ENCODE peak calls at places on chromosomes 7 and 10, in six cellular contexts. M, X, Q, V, C and D are unnamed samples.

GRCh38 chr10:108005627-108006026 is 841.1 kb upstream of the SORCS1 start:
- DNase-seq in M (no peak), X (no peak), Q (no peak), V (no peak), C (no peak), D (no peak)

GRCh38 chr10:71998840-71999194 is 34.6 kb downstream of the CHST3 start:
- DNase-seq in M (peak), X (peak), Q (peak), V (peak), C (no peak), D (no peak)

GRCh38 chr7:13821152-13821787 is 168.2 kb downstream of the ETV1 start:
- DNase-seq in M (no peak), X (peak), Q (no peak), V (no peak), C (no peak), D (no peak)

GRCh38 chr7:77248154-77248553 is 48.5 kb upstream of the FGL2 start:
- DNase-seq in M (no peak), X (no peak), Q (no peak), V (no peak), C (no peak), D (no peak)

GRCh38 chr7:5557920-5558401 is 134.3 kb upstream of the TNRC18 start:
- DNase-seq in M (no peak), X (peak), Q (peak), V (peak), C (peak), D (peak)

GRCh38 chr10:133277993-133278576 is 1.4 kb upstream of the ADAM8 start:
- DNase-seq in M (no peak), X (no peak), Q (no peak), V (peak), C (no peak), D (no peak)

GRCh38 chr10:22816298-22816653 is 101.9 kb upstream of the PIP4K2A start:
- DNase-seq in M (peak), X (peak), Q (no peak), V (no peak), C (no peak), D (no peak)

GRCh38 chr7:128221929-128222403 is 19.1 kb upstream of the LEP start:
- DNase-seq in M (peak), X (peak), Q (peak), V (no peak), C (no peak), D (peak)

GRCh38 chr10:98154076-98154475 is 19.6 kb downstream of the R3HCC1L start:
- DNase-seq in M (no peak), X (no peak), Q (no peak), V (no peak), C (no peak), D (no peak)

GRCh38 chr10:27741173-27742091 is 4.2 kb downstream of the MKX start:
- DNase-seq in M (no peak), X (no peak), Q (peak), V (no peak), C (no peak), D (no peak)

GRCh38 chr10:72625276-72625607 is 637 bp downstream of the MICU1 start:
- DNase-seq in M (no peak), X (no peak), Q (no peak), V (no peak), C (no peak), D (no peak)

GRCh38 chr7:1667566-1668485 is 2.3 kb upstream of the ELFN1 start:
- DNase-seq in M (no peak), X (no peak), Q (peak), V (no peak), C (no peak), D (peak)

GRCh38 chr10:86100581-86101061 is 266.0 kb downstream of the GRID1 start:
- DNase-seq in M (peak), X (peak), Q (peak), V (peak), C (no peak), D (peak)

GRCh38 chr7:140041626-140042385 is 20.9 kb downstream of the PARP12 start:
- DNase-seq in M (no peak), X (peak), Q (no peak), V (no peak), C (no peak), D (no peak)

DNA sequence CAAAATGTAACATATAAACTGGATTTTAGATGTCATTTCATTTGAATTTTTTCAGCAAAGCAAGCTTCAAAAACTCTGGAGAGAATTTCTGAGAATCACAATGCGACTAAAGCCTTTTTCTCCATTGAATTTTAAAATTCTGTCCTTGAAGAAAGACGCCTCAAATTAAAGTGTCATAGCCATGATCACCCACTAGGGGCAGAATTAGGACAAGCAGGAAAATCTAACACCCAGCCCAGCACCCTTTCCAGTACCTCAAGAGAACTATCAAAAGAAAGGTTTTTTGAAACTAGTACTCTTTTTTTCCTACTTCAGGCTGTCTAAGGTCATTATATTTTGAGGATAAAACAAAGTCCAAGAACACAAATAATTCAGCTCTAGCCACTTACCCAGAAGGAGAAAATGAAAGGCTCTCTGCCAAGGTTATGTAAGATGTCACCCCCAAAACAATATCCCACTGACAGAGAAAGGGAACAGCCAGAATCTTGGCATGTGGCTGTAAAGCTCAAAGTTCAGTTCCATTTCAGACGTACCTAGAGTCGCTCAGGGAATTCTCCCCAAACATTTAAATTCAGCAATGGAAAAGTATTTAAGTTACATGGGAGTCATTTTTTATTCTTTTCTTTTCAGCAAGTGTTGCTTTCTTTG is 299.4 kb downstream of the SNX13 start:
- DNase-seq in M (peak), X (peak), Q (peak), V (peak), C (no peak), D (peak)
- TF ChIP-seq SMC3 in M (peak), X (peak), Q (no peak), V (no peak), C (peak), D (no peak)

GRCh38 chr10:6399241-6399701 is 180.8 kb downstream of the PRKCQ start:
- DNase-seq in M (peak), X (peak), Q (no peak), V (no peak), C (no peak), D (no peak)
- TF ChIP-seq SMC3 in M (no peak), X (no peak), Q (no peak), V (no peak), C (no peak), D (no peak)

DNA sequence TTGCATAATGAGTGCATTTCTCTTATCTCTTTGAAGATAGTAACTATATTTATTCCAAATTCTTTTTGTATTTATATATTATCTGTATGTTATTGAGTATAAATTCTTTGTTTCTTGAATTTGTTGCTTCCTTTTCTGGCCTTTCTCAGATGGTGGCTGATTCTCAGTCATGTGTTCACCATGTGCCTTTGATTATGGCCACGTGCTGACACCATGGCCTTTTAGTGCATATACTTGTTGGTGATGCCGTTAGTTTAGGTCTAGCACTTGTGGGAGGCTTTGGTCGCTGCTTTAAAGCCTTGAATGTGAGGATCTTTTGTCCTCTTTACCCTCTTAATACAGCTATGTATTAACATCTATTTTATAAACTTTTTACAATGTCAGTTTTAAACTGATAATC is 130.1 kb downstream of the GNAI1 start:
- DNase-seq in M (no peak), X (no peak), Q (no peak), V (no peak), C (no peak), D (no peak)
- TF ChIP-seq SMC3 in M (no peak), X (no peak), Q (no peak), V (no peak), C (no peak), D (no peak)

DNA sequence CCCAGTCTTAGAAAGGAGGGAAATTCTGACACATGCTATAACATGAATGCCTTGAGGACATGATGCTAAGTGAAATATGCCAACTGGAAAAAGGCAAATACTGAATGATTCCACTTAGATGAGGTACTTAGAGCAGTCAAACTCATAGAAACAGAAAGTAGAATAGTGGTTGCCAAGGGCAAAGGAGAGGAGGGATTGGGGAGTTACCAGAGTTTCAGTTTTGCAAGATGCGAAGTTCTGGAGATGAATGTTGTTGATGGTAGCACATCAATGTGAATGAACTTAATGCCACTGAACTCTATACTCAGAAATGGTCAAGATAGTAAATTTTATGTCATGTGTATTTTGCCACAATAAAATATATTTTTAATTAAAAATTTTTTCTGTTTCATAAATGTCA is 38.9 kb downstream of the DRGX start:
- DNase-seq in M (no peak), X (no peak), Q (no peak), V (no peak), C (peak), D (no peak)
- TF ChIP-seq SMC3 in M (no peak), X (no peak), Q (no peak), V (no peak), C (no peak), D (no peak)

DNA sequence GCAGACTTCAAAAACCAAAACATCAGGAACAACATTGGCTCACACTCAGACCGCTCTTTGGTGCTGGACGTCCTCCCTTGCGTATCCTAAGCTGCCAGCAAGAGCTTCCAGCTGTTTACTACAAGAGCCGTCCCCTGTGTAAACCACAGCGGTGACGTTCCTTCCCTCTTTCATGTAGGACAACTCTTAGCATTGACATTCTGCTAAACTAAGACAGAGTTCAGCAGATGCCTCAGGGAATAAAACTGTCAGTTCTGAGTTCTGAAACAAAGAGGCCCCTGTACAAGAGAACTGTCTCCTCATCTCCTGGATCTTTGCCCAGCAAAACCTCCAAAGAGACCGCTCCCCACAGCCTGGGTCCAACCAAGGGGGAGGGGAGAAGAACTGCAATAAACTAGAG is 57.8 kb upstream of the OPALIN start:
- DNase-seq in M (no peak), X (no peak), Q (no peak), V (peak), C (no peak), D (no peak)
- TF ChIP-seq SMC3 in M (no peak), X (no peak), Q (no peak), V (no peak), C (no peak), D (no peak)

GRCh38 chr10:30073045-30073766 is 13.8 kb upstream of the JCAD start:
- DNase-seq in M (no peak), X (no peak), Q (no peak), V (no peak), C (no peak), D (no peak)
- TF ChIP-seq SMC3 in M (no peak), X (no peak), Q (no peak), V (no peak), C (no peak), D (no peak)

DNA sequence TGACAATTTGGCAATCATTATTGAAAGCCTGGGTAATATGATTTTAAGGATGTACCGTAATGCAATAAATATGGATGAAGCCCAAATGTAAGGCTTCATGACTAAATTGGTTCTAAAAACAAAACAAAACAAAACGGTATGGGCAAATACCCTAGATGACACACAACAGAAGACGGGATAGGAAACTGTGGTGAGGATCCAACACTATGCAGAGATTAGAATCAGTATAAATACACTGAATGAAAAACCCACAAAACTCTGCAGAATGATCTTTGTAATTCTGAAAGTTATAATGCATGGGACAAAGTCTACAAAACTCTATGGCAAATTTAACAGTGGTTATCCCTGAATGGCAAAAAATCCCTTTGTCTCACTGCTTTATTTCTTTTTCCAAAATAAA is 57.6 kb downstream of the MALSU1 start:
- DNase-seq in M (no peak), X (no peak), Q (no peak), V (no peak), C (no peak), D (no peak)
- TF ChIP-seq SMC3 in M (no peak), X (no peak), Q (no peak), V (no peak), C (no peak), D (no peak)

GRCh38 chr7:98727146-98727709 is 110.1 kb downstream of the NPTX2 start:
- DNase-seq in M (no peak), X (no peak), Q (no peak), V (no peak), C (no peak), D (no peak)

GRCh38 chr7:98724591-98724990 is 107.5 kb downstream of the NPTX2 start:
- DNase-seq in M (no peak), X (no peak), Q (no peak), V (no peak), C (no peak), D (no peak)

GRCh38 chr7:98719396-98719795 is 102.3 kb downstream of the NPTX2 start:
- DNase-seq in M (no peak), X (no peak), Q (no peak), V (no peak), C (no peak), D (no peak)

GRCh38 chr7:98722402-98722801 is 105.3 kb downstream of the NPTX2 start:
- DNase-seq in M (no peak), X (no peak), Q (no peak), V (no peak), C (no peak), D (no peak)
- TF ChIP-seq SMC3 in M (no peak), X (no peak), Q (no peak), V (no peak), C (no peak), D (no peak)

DNA sequence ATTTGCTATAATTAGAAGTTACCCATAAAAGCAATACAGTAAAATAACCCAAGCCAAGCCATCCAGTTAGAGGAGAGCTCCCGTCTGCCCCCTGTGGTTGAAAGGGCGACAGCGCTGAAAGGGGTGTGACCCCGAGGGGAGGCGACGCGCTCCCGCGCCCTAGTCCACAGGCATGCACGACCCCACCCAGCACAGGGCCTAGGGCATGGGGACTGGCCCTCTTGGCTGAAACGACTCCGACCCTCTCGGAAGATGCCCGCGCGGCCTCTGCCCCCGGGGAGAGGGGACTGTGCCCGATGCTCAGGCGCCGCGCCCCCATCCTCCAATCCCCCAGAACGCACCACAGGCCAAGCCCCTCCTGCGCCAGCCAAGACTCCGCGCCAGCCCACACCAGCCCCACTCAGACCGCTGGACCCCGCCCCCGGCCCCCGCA is 64.0 kb downstream of the CSGALNACT2 start:
- DNase-seq in M (no peak), X (no peak), Q (peak), V (no peak), C (no peak), D (peak)
- TF ChIP-seq SMC3 in M (no peak), X (no peak), Q (no peak), V (no peak), C (peak), D (peak)

DNA sequence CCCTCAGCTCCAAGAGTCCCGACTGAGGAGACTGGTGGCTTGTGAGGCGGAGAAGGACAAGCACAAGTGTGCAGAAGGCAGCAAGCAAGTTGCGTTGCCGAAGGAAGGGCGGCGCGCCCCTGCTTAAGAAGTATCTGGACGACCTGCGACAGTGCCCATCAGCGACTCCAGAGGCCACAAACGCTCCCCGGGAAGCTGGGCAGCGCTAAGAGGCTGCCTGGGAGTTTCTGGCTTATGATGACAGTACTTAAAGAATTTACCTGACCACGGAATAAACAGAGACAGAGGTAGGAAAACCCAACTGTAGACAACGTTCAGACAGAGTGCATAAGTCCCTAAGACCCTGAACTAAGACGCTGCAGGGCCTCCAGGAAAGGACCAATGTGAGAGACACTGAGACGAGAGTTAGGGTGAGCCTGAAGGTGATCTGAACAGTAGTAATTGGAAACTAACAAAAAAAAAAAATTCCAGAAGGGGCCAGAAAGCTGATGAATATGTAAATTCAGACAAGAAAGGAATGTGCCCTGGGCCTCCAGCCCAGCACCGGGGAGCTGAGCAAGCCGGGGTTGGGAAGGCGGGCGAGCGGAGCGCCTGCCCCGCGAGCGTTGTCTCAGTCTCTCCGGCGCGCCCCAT is 1.0 kb downstream of the OSBPL3 start:
- DNase-seq in M (no peak), X (no peak), Q (no peak), V (no peak), C (no peak), D (no peak)
- TF ChIP-seq SMC3 in M (no peak), X (no peak), Q (no peak), V (no peak), C (no peak), D (no peak)